ENCODE peak calls at places on chromosomes 12 and 14, in six cellular contexts. L is activated CD4-positive, alpha-beta T cell treated with anti-CD3 and anti-CD28 coated beads, Interleukin-2, amount 50 U/mL, for 4 hours; Z is iPS DF 6.9; K is naive thymus-derived CD8-positive, alpha-beta T cell; E is Kasumi-1; V is GM18507. I is an unnamed sample.

GRCh38 chr12:3761116-3761770 is 8.3 kb upstream of the CRACR2A start:
- DNase-seq in L (no peak), Z (no peak), K (no peak), E (no peak), V (no peak), I (no peak)

GRCh38 chr12:1083888-1084262 is 92.9 kb downstream of the ERC1 start:
- DNase-seq in L (no peak), Z (no peak), K (no peak), E (no peak), V (no peak), I (no peak)

GRCh38 chr12:26109343-26109841 is 15.4 kb downstream of the BHLHE41 start:
- DNase-seq in L (no peak), Z (no peak), K (no peak), E (no peak), V (no peak), I (no peak)

GRCh38 chr12:127613056-127613455 is 653.9 kb upstream of the TMEM132C start:
- DNase-seq in L (no peak), Z (no peak), K (no peak), E (no peak), V (no peak), I (no peak)

GRCh38 chr12:13252616-13253015 is 56.1 kb downstream of the EMP1 start:
- DNase-seq in L (no peak), Z (no peak), K (no peak), E (no peak), V (no peak), I (no peak)

GRCh38 chr12:130316269-130316668 is 21.4 kb upstream of the PIWIL1 start:
- DNase-seq in L (no peak), Z (no peak), K (no peak), E (no peak), V (no peak), I (no peak)

GRCh38 chr12:30585877-30586276 is 109.8 kb downstream of the IPO8 start:
- DNase-seq in L (no peak), Z (no peak), K (no peak), E (no peak), V (no peak), I (no peak)

GRCh38 chr12:4215862-4216541 is 57.6 kb upstream of the CCND2 start:
- DNase-seq in L (no peak), Z (no peak), K (no peak), E (no peak), V (no peak), I (no peak)

GRCh38 chr12:125299840-125300239 is 234.6 kb downstream of the AACS start:
- DNase-seq in L (no peak), Z (no peak), K (no peak), E (no peak), V (no peak), I (no peak)

GRCh38 chr12:42587564-42588307 is 1.8 kb downstream of the PRICKLE1 start:
- DNase-seq in L (no peak), Z (no peak), K (no peak), E (no peak), V (no peak), I (no peak)

GRCh38 chr14:96690713-96691383 is 106.3 kb upstream of the VRK1 start:
- DNase-seq in L (no peak), Z (no peak), K (no peak), E (no peak), V (no peak), I (no peak)

GRCh38 chr12:28973491-28973890 is 175.6 kb upstream of the FAR2 start:
- DNase-seq in L (no peak), Z (no peak), K (no peak), E (no peak), V (no peak), I (no peak)

GRCh38 chr12:49633703-49634311 is 10.4 kb downstream of the PRPF40B start:
- DNase-seq in L (no peak), Z (no peak), K (no peak), E (no peak), V (no peak), I (no peak)

GRCh38 chr14:50001146-50001998 is 108.5 kb downstream of the ARF6 start:
- DNase-seq in L (peak), Z (no peak), K (peak), E (no peak), V (no peak), I (peak)

GRCh38 chr12:41287500-41287899 is 99.4 kb downstream of the PDZRN4 start:
- DNase-seq in L (no peak), Z (no peak), K (no peak), E (no peak), V (no peak), I (no peak)

GRCh38 chr12:75724913-75725312 is 213.5 kb upstream of the KRR1 start:
- DNase-seq in L (no peak), Z (no peak), K (no peak), E (no peak), V (no peak), I (no peak)

I was measured in transverse colon.